ENCODE peak calls at places on chromosomes 12 and 14, in six cellular contexts. One of them, this sample, is unnamed.

GRCh38 chr14:85907536-85907935 is 377.6 kb downstream of the FLRT2 start:
- DNase-seq in SK-N-SH: no peak
- DNase-seq in skeletal muscle cell: no peak
- DNase-seq in small intestine: no peak
- DNase-seq in dorsolateral prefrontal cortex: no peak
- DNase-seq in adrenal gland: no peak
- DNase-seq in this sample: no peak

GRCh38 chr12:109222062-109222461 is 87.0 kb downstream of the FOXN4 start:
- DNase-seq in SK-N-SH: no peak
- DNase-seq in skeletal muscle cell: no peak
- DNase-seq in small intestine: no peak
- DNase-seq in dorsolateral prefrontal cortex: no peak
- DNase-seq in adrenal gland: no peak
- DNase-seq in this sample: no peak

GRCh38 chr14:41280745-41281144 is 325.9 kb upstream of the LRFN5 start:
- DNase-seq in SK-N-SH: no peak
- DNase-seq in skeletal muscle cell: no peak
- DNase-seq in small intestine: peak
- DNase-seq in dorsolateral prefrontal cortex: no peak
- DNase-seq in adrenal gland: no peak
- DNase-seq in this sample: no peak

GRCh38 chr14:91413547-91414474 is 3.8 kb downstream of the CCDC88C start:
- DNase-seq in SK-N-SH: no peak
- DNase-seq in skeletal muscle cell: no peak
- DNase-seq in small intestine: peak
- DNase-seq in dorsolateral prefrontal cortex: no peak
- DNase-seq in adrenal gland: no peak
- DNase-seq in this sample: no peak

GRCh38 chr14:80850197-80850814 is 91.2 kb downstream of the CEP128 start:
- DNase-seq in SK-N-SH: peak
- DNase-seq in skeletal muscle cell: peak
- DNase-seq in small intestine: peak
- DNase-seq in dorsolateral prefrontal cortex: no peak
- DNase-seq in adrenal gland: no peak
- DNase-seq in this sample: no peak

GRCh38 chr14:96136361-96136760 is 68.3 kb upstream of the BDKRB2 start:
- DNase-seq in SK-N-SH: no peak
- DNase-seq in skeletal muscle cell: no peak
- DNase-seq in small intestine: no peak
- DNase-seq in dorsolateral prefrontal cortex: no peak
- DNase-seq in adrenal gland: no peak
- DNase-seq in this sample: no peak

GRCh38 chr14:99871771-99872170 is 78.6 kb downstream of the EML1 start:
- DNase-seq in SK-N-SH: no peak
- DNase-seq in skeletal muscle cell: no peak
- DNase-seq in small intestine: no peak
- DNase-seq in dorsolateral prefrontal cortex: no peak
- DNase-seq in adrenal gland: no peak
- DNase-seq in this sample: no peak

GRCh38 chr12:67650127-67650495 is 1.6 kb downstream of the DYRK2 start:
- DNase-seq in SK-N-SH: peak
- DNase-seq in skeletal muscle cell: no peak
- DNase-seq in small intestine: peak
- DNase-seq in dorsolateral prefrontal cortex: peak
- DNase-seq in adrenal gland: peak
- DNase-seq in this sample: peak

GRCh38 chr14:64035143-64035542 is 182.3 kb downstream of the SYNE2 start:
- DNase-seq in SK-N-SH: no peak
- DNase-seq in skeletal muscle cell: no peak
- DNase-seq in small intestine: no peak
- DNase-seq in dorsolateral prefrontal cortex: no peak
- DNase-seq in adrenal gland: no peak
- DNase-seq in this sample: no peak

GRCh38 chr12:3281588-3282150 is 204.5 kb downstream of the TSPAN9 start:
- DNase-seq in SK-N-SH: peak
- DNase-seq in skeletal muscle cell: no peak
- DNase-seq in small intestine: no peak
- DNase-seq in dorsolateral prefrontal cortex: no peak
- DNase-seq in adrenal gland: no peak
- DNase-seq in this sample: no peak

GRCh38 chr12:124531281-124531745 is 36.1 kb downstream of the NCOR2 start:
- DNase-seq in SK-N-SH: peak
- DNase-seq in skeletal muscle cell: no peak
- DNase-seq in small intestine: no peak
- DNase-seq in dorsolateral prefrontal cortex: no peak
- DNase-seq in adrenal gland: no peak
- DNase-seq in this sample: peak

GRCh38 chr14:67695394-67695949 is at the start of gene RDH11:
- DNase-seq in SK-N-SH: peak
- DNase-seq in skeletal muscle cell: peak
- DNase-seq in small intestine: peak
- DNase-seq in dorsolateral prefrontal cortex: peak
- DNase-seq in adrenal gland: peak
- DNase-seq in this sample: peak

GRCh38 chr14:72855913-72856312 is 38.0 kb downstream of the DPF3 start:
- DNase-seq in SK-N-SH: no peak
- DNase-seq in skeletal muscle cell: peak
- DNase-seq in small intestine: peak
- DNase-seq in dorsolateral prefrontal cortex: no peak
- DNase-seq in adrenal gland: no peak
- DNase-seq in this sample: no peak

DNA sequence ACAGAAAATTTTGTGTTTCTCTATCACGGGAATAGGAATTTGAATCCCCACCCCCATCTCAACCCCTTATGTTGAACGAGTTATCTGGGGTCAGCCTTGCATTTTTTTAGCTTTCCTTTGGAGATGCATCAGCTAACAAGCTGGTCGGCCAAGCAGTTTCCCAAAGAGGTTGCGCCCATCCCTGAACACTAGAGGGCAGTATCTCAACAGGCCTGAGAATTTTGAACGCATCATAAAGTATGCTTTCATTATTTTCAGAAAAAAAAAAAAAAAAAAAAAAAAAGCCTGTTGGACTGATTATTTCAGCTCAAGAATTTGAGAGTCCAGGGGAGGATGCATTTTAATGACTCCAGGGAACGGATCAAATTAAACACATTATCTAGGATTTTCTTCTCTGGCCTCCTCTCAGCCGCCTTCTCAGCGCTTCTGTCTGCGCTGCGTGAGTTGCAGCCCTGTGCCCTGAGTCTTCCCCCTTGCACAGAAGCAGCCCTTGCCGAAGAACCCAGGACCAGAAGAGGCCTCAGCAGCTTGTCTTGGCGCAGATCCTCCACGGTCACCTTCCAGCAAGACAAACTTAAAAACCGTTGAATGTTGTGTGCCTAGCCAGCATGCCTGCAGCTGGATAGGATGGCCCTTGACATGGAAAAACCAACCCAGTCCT is 76.5 kb upstream of the GZMB start:
- DNase-seq in SK-N-SH: peak
- DNase-seq in skeletal muscle cell: peak
- DNase-seq in small intestine: peak
- DNase-seq in dorsolateral prefrontal cortex: peak
- DNase-seq in adrenal gland: peak
- DNase-seq in this sample: no peak
- H3K4me3 ChIP-seq in SK-N-SH: peak
- H3K4me3 ChIP-seq in skeletal muscle cell: peak
- H3K4me3 ChIP-seq in small intestine: no peak
- H3K4me3 ChIP-seq in dorsolateral prefrontal cortex: peak
- H3K4me3 ChIP-seq in adrenal gland: no peak
- H3K4me3 ChIP-seq in this sample: peak

DNA sequence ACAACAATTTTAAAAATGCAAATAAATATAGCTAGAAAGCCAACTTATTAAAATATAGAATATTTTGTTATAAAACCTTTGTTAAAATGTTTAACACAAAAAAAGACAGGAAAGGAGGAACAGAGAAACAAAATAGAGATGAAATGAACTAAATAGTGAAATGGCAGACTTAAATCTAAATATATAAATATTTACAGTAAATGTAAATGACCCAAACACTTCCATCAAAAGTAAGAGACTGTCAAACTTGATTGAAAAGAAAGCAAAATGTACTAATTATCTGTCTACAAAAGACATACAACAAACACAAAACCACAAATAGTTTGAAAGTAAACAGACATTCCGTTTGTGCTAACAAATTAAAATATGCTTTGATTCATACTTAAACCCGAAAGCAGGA is 41.7 kb downstream of the PLBD1 start:
- DNase-seq in SK-N-SH: no peak
- DNase-seq in skeletal muscle cell: no peak
- DNase-seq in small intestine: no peak
- DNase-seq in dorsolateral prefrontal cortex: no peak
- DNase-seq in adrenal gland: no peak
- DNase-seq in this sample: no peak
- H3K4me3 ChIP-seq in SK-N-SH: no peak
- H3K4me3 ChIP-seq in skeletal muscle cell: no peak
- H3K4me3 ChIP-seq in small intestine: no peak
- H3K4me3 ChIP-seq in dorsolateral prefrontal cortex: no peak
- H3K4me3 ChIP-seq in adrenal gland: no peak
- H3K4me3 ChIP-seq in this sample: no peak

GRCh38 chr12:121030576-121031212 is 8.4 kb downstream of the OASL start:
- DNase-seq in SK-N-SH: no peak
- DNase-seq in skeletal muscle cell: no peak
- DNase-seq in small intestine: no peak
- DNase-seq in dorsolateral prefrontal cortex: no peak
- DNase-seq in adrenal gland: no peak
- DNase-seq in this sample: no peak

GRCh38 chr12:121023799-121024198 is 7.5 kb upstream of the C12orf43 start:
- DNase-seq in SK-N-SH: no peak
- DNase-seq in skeletal muscle cell: no peak
- DNase-seq in small intestine: no peak
- DNase-seq in dorsolateral prefrontal cortex: no peak
- DNase-seq in adrenal gland: no peak
- DNase-seq in this sample: no peak

GRCh38 chr12:121022713-121023112 is 6.4 kb upstream of the C12orf43 start:
- DNase-seq in SK-N-SH: no peak
- DNase-seq in skeletal muscle cell: no peak
- DNase-seq in small intestine: no peak
- DNase-seq in dorsolateral prefrontal cortex: no peak
- DNase-seq in adrenal gland: no peak
- DNase-seq in this sample: no peak

GRCh38 chr12:121025442-121026226 is 9.3 kb upstream of the C12orf43 start:
- DNase-seq in SK-N-SH: no peak
- DNase-seq in skeletal muscle cell: no peak
- DNase-seq in small intestine: peak
- DNase-seq in dorsolateral prefrontal cortex: no peak
- DNase-seq in adrenal gland: no peak
- DNase-seq in this sample: no peak

GRCh38 chr12:121026274-121027045 is 10.2 kb upstream of the C12orf43 start:
- DNase-seq in SK-N-SH: peak
- DNase-seq in skeletal muscle cell: no peak
- DNase-seq in small intestine: peak
- DNase-seq in dorsolateral prefrontal cortex: no peak
- DNase-seq in adrenal gland: no peak
- DNase-seq in this sample: no peak
- H3K4me3 ChIP-seq in SK-N-SH: no peak
- H3K4me3 ChIP-seq in skeletal muscle cell: no peak
- H3K4me3 ChIP-seq in small intestine: no peak
- H3K4me3 ChIP-seq in dorsolateral prefrontal cortex: no peak
- H3K4me3 ChIP-seq in adrenal gland: no peak
- H3K4me3 ChIP-seq in this sample: no peak

DNA sequence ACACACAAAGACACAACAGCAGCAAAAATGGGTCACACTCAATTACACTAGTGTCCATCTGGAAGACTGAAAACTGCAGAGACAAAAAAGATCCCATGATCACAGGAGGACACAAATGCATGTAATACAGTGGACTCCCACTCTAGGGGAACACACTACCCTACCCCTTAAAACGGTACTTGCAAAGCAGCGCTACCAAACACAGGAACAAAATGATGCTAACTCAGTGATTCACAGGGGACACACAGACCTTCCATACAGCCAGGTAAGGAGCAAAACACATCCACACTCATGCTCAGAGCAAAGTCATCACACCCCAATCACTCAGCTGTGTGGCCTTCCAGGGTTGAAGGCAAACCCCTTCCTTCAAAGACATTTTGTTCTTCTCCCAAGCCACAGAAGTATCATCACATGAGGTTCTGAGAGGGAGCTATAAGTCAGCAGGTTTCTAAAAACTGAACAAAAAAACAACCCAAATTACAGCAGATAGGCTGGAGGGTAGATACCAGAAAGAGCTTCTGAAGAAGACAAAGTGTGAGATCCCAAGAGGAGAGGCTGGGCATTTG is 14.8 kb downstream of the SMUG1 start:
- DNase-seq in SK-N-SH: no peak
- DNase-seq in skeletal muscle cell: no peak
- DNase-seq in small intestine: no peak
- DNase-seq in dorsolateral prefrontal cortex: no peak
- DNase-seq in adrenal gland: no peak
- DNase-seq in this sample: no peak
- H3K4me3 ChIP-seq in SK-N-SH: peak
- H3K4me3 ChIP-seq in skeletal muscle cell: peak
- H3K4me3 ChIP-seq in small intestine: no peak
- H3K4me3 ChIP-seq in dorsolateral prefrontal cortex: peak
- H3K4me3 ChIP-seq in adrenal gland: no peak
- H3K4me3 ChIP-seq in this sample: no peak

GRCh38 chr12:91778938-91779400 is 366.7 kb downstream of the BTG1 start:
- DNase-seq in SK-N-SH: no peak
- DNase-seq in skeletal muscle cell: peak
- DNase-seq in small intestine: peak
- DNase-seq in dorsolateral prefrontal cortex: no peak
- DNase-seq in adrenal gland: peak
- DNase-seq in this sample: no peak
- H3K4me3 ChIP-seq in SK-N-SH: no peak
- H3K4me3 ChIP-seq in skeletal muscle cell: no peak
- H3K4me3 ChIP-seq in small intestine: no peak
- H3K4me3 ChIP-seq in dorsolateral prefrontal cortex: no peak
- H3K4me3 ChIP-seq in adrenal gland: no peak
- H3K4me3 ChIP-seq in this sample: no peak